ENCODE peak calls at places on chromosomes 16 and 17, in seven cellular contexts. P is tibial nerve; E is NCI-H1092 treated with DMSO at 0.1 percent for 48 hours; S is activated CD4-positive, alpha-beta T cell treated with anti-CD3 and anti-CD28 coated beads for 48 hours; R is esophagus squamous epithelium; W is COR-L47; K is frontal cortex. C is an unnamed sample.

GRCh38 chr16:28191364-28191985 is 20.3 kb downstream of the XPO6 start:
- DNase-seq in R (no peak), E (no peak), K (no peak), P (no peak), W (no peak), S (no peak), C (no peak)

GRCh38 chr16:50705436-50706110 is 12.2 kb downstream of the NOD2 start:
- DNase-seq in S (no peak), K (no peak), R (no peak), W (no peak), E (no peak), P (no peak), C (no peak)

GRCh38 chr17:50642071-50642721 is 7.5 kb downstream of the ABCC3 start:
- DNase-seq in S (no peak), R (no peak), E (no peak), P (no peak), W (no peak), K (no peak), C (no peak)

GRCh38 chr16:69017036-69017783 is 88.2 kb upstream of the HAS3 start:
- DNase-seq in W (no peak), E (no peak), R (no peak), S (peak), K (peak), P (no peak), C (peak)

GRCh38 chr17:38896373-38896954 is 26.6 kb downstream of the LASP1 start:
- DNase-seq in K (no peak), R (no peak), P (no peak), S (no peak), E (no peak), W (no peak), C (no peak)

GRCh38 chr16:83842755-83843507 is 35.2 kb downstream of the HSBP1 start:
- DNase-seq in P (no peak), E (no peak), W (no peak), S (no peak), R (no peak), K (no peak), C (no peak)

GRCh38 chr17:34252138-34252889 is 2.8 kb upstream of the CCL2 start:
- DNase-seq in E (no peak), K (peak), W (no peak), S (no peak), P (peak), R (no peak), C (peak)

GRCh38 chr16:46568472-46569230 is 52.5 kb downstream of the SHCBP1 start:
- DNase-seq in E (no peak), S (no peak), W (no peak), P (no peak), K (no peak), R (no peak), C (no peak)

GRCh38 chr17:82350182-82351030 is 8.6 kb upstream of the TEX19 start:
- DNase-seq in R (no peak), S (peak), E (no peak), W (no peak), K (no peak), P (no peak), C (no peak)

GRCh38 chr17:16281351-16281750 is 64.3 kb downstream of the PIGL start:
- DNase-seq in S (no peak), K (no peak), W (no peak), P (no peak), R (no peak), E (no peak), C (peak)

GRCh38 chr17:70875729-70876344 is 706.5 kb downstream of the KCNJ2 start:
- DNase-seq in S (no peak), R (no peak), E (no peak), P (no peak), K (no peak), W (no peak), C (no peak)

GRCh38 chr16:477287-477686 is 50.2 kb upstream of the CAPN15 start:
- DNase-seq in W (no peak), P (no peak), E (no peak), S (no peak), K (no peak), R (no peak), C (no peak)

GRCh38 chr16:63461248-63461841 is 1425.1 kb upstream of the CDH8 start:
- DNase-seq in W (peak), P (no peak), R (no peak), S (no peak), E (peak), K (peak), C (peak)

GRCh38 chr16:81551821-81552304 is 107.3 kb downstream of the CMIP start:
- DNase-seq in E (no peak), K (no peak), S (no peak), R (no peak), P (no peak), W (no peak), C (no peak)

GRCh38 chr17:80649672-80650338 is 105.2 kb downstream of the RPTOR start:
- DNase-seq in W (peak), K (peak), E (peak), R (no peak), P (peak), S (peak), C (peak)

GRCh38 chr17:6713918-6714271 is 726 bp upstream of the SLC13A5 start:
- DNase-seq in E (no peak), R (no peak), P (no peak), W (no peak), S (no peak), K (no peak), C (no peak)

C was measured in SW480.